ENCODE peak calls at places on chromosomes 6 and 20, in nine cellular contexts. K, C, E, B, S, F, G, J and M are unnamed samples.

GRCh38 chr6:125584468-125584939 is 164.9 kb upstream of the HEY2 start:
- DNase-seq in G (no peak), J (no peak), C (peak), E (no peak), K (no peak), F (no peak), S (no peak), B (peak), M (no peak)

GRCh38 chr6:26250806-26251075 is 114.3 kb upstream of the BTN3A2 start:
- DNase-seq in J (no peak), K (no peak), E (peak), F (no peak), G (no peak), S (no peak), B (no peak), C (no peak), M (no peak)

GRCh38 chr20:17654649-17655285 is 27.3 kb downstream of the RRBP1 start:
- DNase-seq in C (peak), G (no peak), K (no peak), F (peak), B (peak), E (peak), S (peak), J (peak), M (peak)

GRCh38 chr6:20900396-20901160 is 366.3 kb downstream of the CDKAL1 start:
- DNase-seq in B (no peak), E (no peak), K (no peak), F (no peak), S (peak), J (no peak), G (peak), C (no peak), M (no peak)

GRCh38 chr20:47810116-47810672 is 24.9 kb upstream of the SULF2 start:
- DNase-seq in K (no peak), B (no peak), G (no peak), C (no peak), F (no peak), E (no peak), S (no peak), J (no peak), M (no peak)

GRCh38 chr20:61253640-61254511 is 1.8 kb downstream of the CDH4 start:
- DNase-seq in C (peak), F (peak), K (no peak), G (no peak), B (no peak), S (no peak), E (no peak), J (peak), M (no peak)

GRCh38 chr6:85498596-85499258 is 48.8 kb downstream of the NT5E start:
- DNase-seq in C (peak), G (no peak), B (peak), F (no peak), S (no peak), E (peak), K (no peak), J (no peak), M (no peak)

GRCh38 chr6:18148304-18149025 is 6.4 kb downstream of the TPMT start:
- DNase-seq in S (no peak), J (peak), C (peak), K (no peak), B (no peak), G (no peak), F (no peak), E (peak), M (no peak)

GRCh38 chr20:19583532-19584175 is 174.4 kb upstream of the RIN2 start:
- DNase-seq in S (peak), J (peak), C (peak), E (peak), K (peak), G (peak), B (peak), F (peak), M (peak)

GRCh38 chr20:11130554-11131166 is 456.9 kb upstream of the JAG1 start:
- DNase-seq in E (no peak), K (no peak), B (no peak), C (no peak), G (peak), J (no peak), S (peak), F (no peak), M (no peak)

GRCh38 chr20:56422131-56422823 is 10.2 kb downstream of the CASS4 start:
- DNase-seq in B (peak), E (peak), C (peak), J (peak), S (no peak), F (no peak), G (no peak), K (no peak), M (no peak)

GRCh38 chr6:112233864-112234263 is 20.5 kb downstream of the LAMA4 start:
- DNase-seq in E (peak), C (peak), F (no peak), J (no peak), S (no peak), B (peak), K (no peak), G (no peak), M (no peak)

GRCh38 chr20:33909331-33909921 is 84.3 kb upstream of the RALY start:
- DNase-seq in G (no peak), K (no peak), C (peak), S (no peak), J (peak), B (peak), F (no peak), E (peak), M (no peak)

GRCh38 chr6:169424821-169425240 is 171.2 kb upstream of the THBS2 start:
- DNase-seq in J (no peak), F (no peak), S (no peak), K (no peak), C (peak), B (no peak), E (peak), G (no peak), M (no peak)

GRCh38 chr20:1775117-1775516 is 117.5 kb upstream of the SIRPG start:
- DNase-seq in G (no peak), K (no peak), B (no peak), C (peak), J (no peak), F (no peak), E (peak), S (no peak), M (no peak)

GRCh38 chr6:142746524-142746923 is 198.5 kb downstream of the HIVEP2 start:
- DNase-seq in G (peak), E (peak), K (peak), C (peak), J (peak), S (no peak), B (peak), F (peak), M (no peak)

GRCh38 chr20:4512891-4513550 is 208.7 kb upstream of the PRND start:
- DNase-seq in J (peak), F (no peak), B (peak), G (no peak), S (no peak), C (peak), K (no peak), E (peak), M (no peak)

GRCh38 chr6:43770417-43771209 is 602 bp downstream of the VEGFA start:
- DNase-seq in S (peak), C (peak), G (peak), E (peak), B (peak), F (peak), J (peak), K (peak), M (peak)

GRCh38 chr20:25238319-25239037 is 9.4 kb upstream of the PYGB start:
- DNase-seq in E (peak), F (no peak), S (no peak), G (no peak), B (no peak), J (no peak), C (peak), K (no peak), M (no peak)

GRCh38 chr6:162868397-162868796 is 140.6 kb downstream of the PACRG start:
- DNase-seq in J (no peak), B (no peak), C (no peak), S (no peak), G (no peak), K (no peak), F (no peak), E (no peak), M (no peak)

GRCh38 chr6:150895898-150896632 is 30.6 kb downstream of the MTHFD1L start:
- DNase-seq in J (no peak), F (no peak), K (no peak), S (no peak), C (no peak), B (no peak), E (no peak), G (no peak), M (no peak)

GRCh38 chr20:57966609-57967008 is 256.8 kb upstream of the PMEPA1 start:
- DNase-seq in F (no peak), E (no peak), G (no peak), J (no peak), S (no peak), K (no peak), C (no peak), B (no peak), M (no peak)

GRCh38 chr6:80434951-80435350 is 328.5 kb downstream of the BCKDHB start:
- DNase-seq in E (no peak), C (no peak), J (no peak), F (no peak), S (no peak), G (no peak), B (no peak), K (no peak), M (no peak)

GRCh38 chr6:157879873-157880254 is 56.8 kb downstream of the SNX9 start:
- DNase-seq in E (no peak), K (no peak), S (no peak), F (no peak), B (no peak), G (no peak), J (no peak), C (no peak), M (no peak)

GRCh38 chr6:1895721-1896120 is 286.0 kb downstream of the FOXC1 start:
- DNase-seq in C (no peak), J (no peak), K (no peak), F (no peak), G (no peak), E (no peak), B (peak), S (no peak), M (no peak)

GRCh38 chr6:63816979-63817436 is 181.4 kb downstream of the PHF3 start:
- DNase-seq in F (no peak), G (no peak), S (peak), C (peak), K (peak), J (peak), E (peak), B (no peak), M (no peak)

GRCh38 chr20:32115196-32115767 is 5.8 kb downstream of the TM9SF4 start:
- DNase-seq in K (no peak), B (no peak), F (no peak), G (no peak), E (no peak), C (no peak), S (no peak), J (no peak), M (no peak)

GRCh38 chr6:125547320-125547843 is 202.1 kb upstream of the HEY2 start:
- DNase-seq in G (no peak), F (no peak), C (no peak), E (no peak), J (peak), S (no peak), B (no peak), K (no peak), M (no peak)

GRCh38 chr20:46113071-46113470 is 5.0 kb upstream of the CD40 start:
- DNase-seq in B (no peak), C (no peak), E (no peak), G (no peak), J (no peak), F (no peak), K (no peak), S (no peak), M (no peak)

GRCh38 chr6:40520683-40521082 is 66.5 kb downstream of the LRFN2 start:
- DNase-seq in F (no peak), B (no peak), K (no peak), C (no peak), S (no peak), E (no peak), G (no peak), J (no peak), M (no peak)

GRCh38 chr6:163180874-163181541 is 233.5 kb upstream of the QKI start:
- DNase-seq in F (peak), C (peak), S (peak), E (peak), G (no peak), B (peak), K (no peak), J (no peak), M (no peak)

GRCh38 chr6:123091091-123091895 is 95.3 kb downstream of the CLVS2 start:
- DNase-seq in J (no peak), C (peak), E (peak), G (no peak), K (no peak), S (no peak), B (peak), F (no peak), M (no peak)

GRCh38 chr20:38225240-38225899 is 35.2 kb downstream of the KIAA1755 start:
- DNase-seq in E (no peak), F (no peak), J (no peak), K (no peak), G (no peak), C (no peak), S (no peak), B (no peak), M (no peak)

GRCh38 chr6:78594667-78595051 is 272.7 kb upstream of the IRAK1BP1 start:
- DNase-seq in G (no peak), S (no peak), K (no peak), C (no peak), B (no peak), F (no peak), J (no peak), E (no peak), M (no peak)

GRCh38 chr6:70222350-70222749 is 80.5 kb downstream of the COL9A1 start:
- DNase-seq in J (no peak), K (no peak), C (no peak), F (no peak), S (no peak), G (no peak), B (no peak), E (no peak), M (no peak)

GRCh38 chr6:37696841-37697735 is 595 bp downstream of the MDGA1 start:
- DNase-seq in G (peak), K (no peak), F (peak), J (peak), E (peak), B (peak), C (peak), S (peak), M (peak)

GRCh38 chr6:70336976-70337375 is 34.1 kb upstream of the COL9A1 start:
- DNase-seq in J (no peak), E (no peak), S (no peak), G (no peak), C (no peak), K (no peak), B (no peak), F (no peak), M (no peak)

GRCh38 chr6:26175428-26176181 is 88.4 kb downstream of the HFE start:
- DNase-seq in F (peak), C (peak), G (peak), K (peak), J (peak), S (peak), B (peak), E (peak), M (no peak)

GRCh38 chr6:105191351-105191750 is 11.5 kb upstream of the POPDC3 start:
- DNase-seq in G (no peak), S (no peak), B (peak), K (no peak), J (no peak), E (no peak), F (no peak), C (peak), M (no peak)

GRCh38 chr20:24838551-24839530 is 110.2 kb upstream of the CST7 start:
- DNase-seq in K (no peak), E (no peak), C (peak), G (peak), S (no peak), J (no peak), F (no peak), B (no peak), M (no peak)

GRCh38 chr20:59525500-59526241 is 78.7 kb upstream of the PHACTR3 start:
- DNase-seq in E (peak), F (peak), C (peak), S (peak), B (peak), K (peak), G (peak), J (peak), M (no peak)

GRCh38 chr20:59520814-59521213 is 83.5 kb upstream of the PHACTR3 start:
- DNase-seq in S (no peak), G (no peak), F (no peak), J (no peak), K (no peak), C (no peak), E (no peak), B (no peak), M (no peak)

GRCh38 chr20:59526242-59527225 is 77.8 kb upstream of the PHACTR3 start:
- DNase-seq in E (peak), B (no peak), F (no peak), J (peak), C (peak), G (no peak), S (no peak), K (no peak), M (no peak)
- TF ChIP-seq CTCF in E (peak), B (peak), F (no peak), J (peak), C (peak), G (no peak), S (no peak), K (peak), M (no peak)

GRCh38 chr6:137864812-137865508 is 2.1 kb upstream of the TNFAIP3 start:
- DNase-seq in G (no peak), E (no peak), J (no peak), B (no peak), F (no peak), S (no peak), C (no peak), K (no peak), M (no peak)
- TF ChIP-seq CTCF in G (no peak), E (no peak), J (no peak), B (no peak), F (no peak), S (no peak), C (no peak), K (no peak), M (no peak)

GRCh38 chr6:30495993-30496392 is 6.7 kb downstream of the HLA-E start:
- DNase-seq in J (no peak), C (no peak), G (no peak), S (no peak), F (no peak), K (no peak), E (no peak), B (no peak), M (no peak)
- TF ChIP-seq CTCF in J (no peak), C (no peak), G (no peak), S (no peak), F (no peak), K (no peak), E (no peak), B (no peak), M (no peak)

GRCh38 chr6:167046861-167047495 is 47.8 kb downstream of the CEP43 start:
- DNase-seq in J (no peak), C (no peak), K (peak), G (no peak), F (no peak), E (no peak), B (no peak), S (peak), M (no peak)
- TF ChIP-seq CTCF in J (no peak), C (no peak), K (peak), G (no peak), F (no peak), E (no peak), B (no peak), S (no peak), M (no peak)

DNA sequence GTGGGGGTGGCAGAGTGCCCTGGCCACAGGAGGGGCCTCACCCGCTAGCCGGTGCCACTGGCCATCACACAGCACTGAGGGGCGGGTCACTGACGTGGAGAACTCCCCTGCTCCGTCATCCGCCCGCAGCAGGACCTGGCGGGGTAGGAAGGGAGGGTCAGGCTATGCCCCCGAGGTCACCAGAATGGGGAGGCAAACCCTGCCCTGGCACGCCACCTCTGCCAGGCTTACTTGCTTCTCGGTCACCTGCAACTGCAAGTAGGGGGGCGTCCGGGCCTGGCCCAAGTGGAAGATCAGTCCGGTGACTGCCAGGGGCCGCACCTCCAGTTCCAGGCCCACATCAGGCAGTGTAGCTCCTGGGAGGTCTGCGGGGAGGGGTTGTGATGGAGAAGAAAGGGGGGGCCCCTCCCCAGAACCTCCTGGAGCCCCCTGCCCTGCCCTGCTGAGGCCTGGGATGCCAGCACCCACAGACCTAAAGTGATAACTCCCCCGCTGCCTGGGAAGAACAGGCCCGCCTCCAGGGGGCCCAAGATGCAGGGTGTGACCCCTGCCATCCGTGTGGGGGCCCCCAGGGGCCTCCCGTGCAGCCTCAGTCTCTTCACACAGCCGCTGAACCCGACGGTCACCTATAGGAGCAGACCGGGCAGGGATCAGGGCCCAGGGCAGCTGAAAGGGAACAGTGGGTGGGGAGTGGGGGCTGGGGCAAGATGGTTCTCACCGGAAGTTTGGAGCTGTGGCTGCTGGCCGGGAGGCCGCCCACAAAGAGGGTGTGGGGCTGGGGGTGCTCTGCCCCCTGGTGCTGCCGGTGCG is 7.4 kb downstream of the ADRM1 start:
- DNase-seq in C (no peak), K (no peak), B (no peak), E (no peak), G (no peak), S (no peak), J (no peak), F (no peak), M (no peak)
- TF ChIP-seq CTCF in C (no peak), K (peak), B (no peak), E (no peak), G (no peak), S (no peak), J (no peak), F (no peak), M (no peak)

DNA sequence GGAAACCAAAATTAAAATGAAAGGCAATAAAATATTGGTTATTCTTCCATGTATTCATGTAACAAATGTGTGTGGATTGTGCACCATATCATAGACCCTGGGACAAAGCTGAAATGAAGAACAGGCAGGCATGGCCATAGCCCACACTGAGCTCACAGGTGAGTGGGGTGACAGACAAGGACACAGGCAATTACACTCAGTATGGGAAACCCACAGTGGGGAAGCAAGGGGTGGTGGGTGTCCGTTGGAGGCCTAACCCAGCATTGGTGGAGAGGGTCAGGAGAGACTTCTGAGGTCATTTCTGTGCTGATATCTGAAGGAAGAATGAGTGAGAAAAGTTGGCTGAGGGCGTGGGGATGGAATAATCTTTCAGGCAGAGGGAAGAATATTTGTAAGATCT is 47.6 kb upstream of the MAP3K4 start:
- DNase-seq in S (no peak), C (no peak), E (no peak), K (no peak), J (no peak), B (no peak), F (no peak), G (no peak), M (no peak)
- TF ChIP-seq CTCF in S (no peak), C (no peak), E (no peak), K (no peak), J (no peak), B (no peak), F (no peak), G (no peak), M (no peak)

GRCh38 chr6:129500958-129501381 is 209.0 kb downstream of the ARHGAP18 start:
- DNase-seq in E (peak), K (peak), F (no peak), G (no peak), B (peak), S (no peak), J (peak), C (peak), M (no peak)
- TF ChIP-seq CTCF in E (peak), K (peak), F (peak), G (no peak), B (peak), S (peak), J (peak), C (peak), M (peak)

DNA sequence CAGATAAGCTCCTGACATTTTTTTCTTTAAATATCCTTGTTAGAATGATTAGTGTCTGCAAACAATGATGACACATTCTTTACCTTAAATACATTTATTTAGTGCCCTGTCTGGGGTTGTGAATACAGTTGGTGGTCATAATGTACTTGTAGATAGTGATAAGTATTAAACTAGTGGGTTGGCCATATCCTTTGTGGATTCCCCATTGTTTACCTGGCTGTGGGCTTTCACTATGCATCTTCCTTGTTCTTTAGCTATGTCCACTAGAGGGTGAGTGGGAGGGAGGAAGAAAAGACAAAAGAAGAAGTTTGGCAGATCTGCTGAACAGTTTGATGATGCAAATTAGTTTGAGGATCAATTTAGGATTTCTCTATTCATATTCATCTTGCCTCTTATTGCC is 15.7 kb downstream of the HS3ST5 start:
- DNase-seq in G (no peak), S (no peak), F (no peak), C (no peak), J (no peak), E (no peak), K (no peak), B (no peak), M (no peak)
- TF ChIP-seq CTCF in G (no peak), S (no peak), F (peak), C (no peak), J (no peak), E (no peak), K (no peak), B (no peak), M (no peak)

GRCh38 chr6:149863846-149864577 is at the start of gene LRP11:
- DNase-seq in C (peak), S (peak), F (peak), J (peak), G (peak), E (peak), B (peak), K (peak), M (peak)
- TF ChIP-seq CTCF in C (no peak), S (no peak), F (no peak), J (no peak), G (no peak), E (no peak), B (no peak), K (no peak), M (no peak)